ENCODE peak calls at places on chromosomes 2 and 18, in eight cellular contexts. One of them, this sample, is unnamed.

GRCh38 chr2:45173513-45173912 is 164.3 kb upstream of the SIX2 start:
- DNase-seq in fibroblast of the conjunctiva: peak
- DNase-seq in glomerular endothelial cell: peak
- DNase-seq in COR-L47: no peak
- DNase-seq in HTR-8/SVneo: peak
- DNase-seq in SK-N-DZ: no peak
- DNase-seq in NCI-H1436: no peak
- DNase-seq in endothelial cell: no peak
- DNase-seq in this sample: no peak

GRCh38 chr2:199818001-199818400 is 33.0 kb downstream of the FTCDNL1 start:
- DNase-seq in NCI-H1436: no peak
- DNase-seq in SK-N-DZ: no peak
- DNase-seq in endothelial cell: no peak
- DNase-seq in fibroblast of the conjunctiva: no peak
- DNase-seq in COR-L47: peak
- DNase-seq in HTR-8/SVneo: no peak
- DNase-seq in glomerular endothelial cell: no peak
- DNase-seq in this sample: no peak

GRCh38 chr2:77831068-77831467 is 308.9 kb upstream of the LRRTM4 start:
- DNase-seq in NCI-H1436: no peak
- DNase-seq in glomerular endothelial cell: no peak
- DNase-seq in HTR-8/SVneo: no peak
- DNase-seq in SK-N-DZ: no peak
- DNase-seq in endothelial cell: no peak
- DNase-seq in fibroblast of the conjunctiva: no peak
- DNase-seq in COR-L47: no peak
- DNase-seq in this sample: no peak

GRCh38 chr2:79189465-79189864 is 29.9 kb upstream of the REG3A start:
- DNase-seq in endothelial cell: no peak
- DNase-seq in fibroblast of the conjunctiva: no peak
- DNase-seq in glomerular endothelial cell: no peak
- DNase-seq in HTR-8/SVneo: no peak
- DNase-seq in NCI-H1436: no peak
- DNase-seq in SK-N-DZ: no peak
- DNase-seq in COR-L47: no peak
- DNase-seq in this sample: no peak

GRCh38 chr2:170235860-170236638 is 58.1 kb downstream of the MYO3B start:
- DNase-seq in endothelial cell: peak
- DNase-seq in NCI-H1436: peak
- DNase-seq in glomerular endothelial cell: peak
- DNase-seq in fibroblast of the conjunctiva: peak
- DNase-seq in HTR-8/SVneo: peak
- DNase-seq in SK-N-DZ: peak
- DNase-seq in COR-L47: peak
- DNase-seq in this sample: no peak

GRCh38 chr2:9950521-9951271 is 797 bp upstream of the GRHL1 start:
- DNase-seq in SK-N-DZ: peak
- DNase-seq in NCI-H1436: peak
- DNase-seq in COR-L47: peak
- DNase-seq in endothelial cell: peak
- DNase-seq in glomerular endothelial cell: no peak
- DNase-seq in HTR-8/SVneo: peak
- DNase-seq in fibroblast of the conjunctiva: no peak
- DNase-seq in this sample: peak

GRCh38 chr2:135494503-135494902 is 36.5 kb downstream of the ZRANB3 start:
- DNase-seq in SK-N-DZ: no peak
- DNase-seq in fibroblast of the conjunctiva: peak
- DNase-seq in COR-L47: no peak
- DNase-seq in endothelial cell: no peak
- DNase-seq in glomerular endothelial cell: no peak
- DNase-seq in NCI-H1436: no peak
- DNase-seq in HTR-8/SVneo: no peak
- DNase-seq in this sample: no peak

GRCh38 chr2:63792523-63792922 is 49.2 kb upstream of the UGP2 start:
- DNase-seq in fibroblast of the conjunctiva: peak
- DNase-seq in COR-L47: no peak
- DNase-seq in endothelial cell: no peak
- DNase-seq in HTR-8/SVneo: peak
- DNase-seq in NCI-H1436: no peak
- DNase-seq in SK-N-DZ: no peak
- DNase-seq in glomerular endothelial cell: no peak
- DNase-seq in this sample: no peak

GRCh38 chr2:231425811-231426703 is 30.5 kb downstream of the B3GNT7 start:
- DNase-seq in glomerular endothelial cell: no peak
- DNase-seq in COR-L47: no peak
- DNase-seq in SK-N-DZ: no peak
- DNase-seq in endothelial cell: no peak
- DNase-seq in NCI-H1436: no peak
- DNase-seq in fibroblast of the conjunctiva: no peak
- DNase-seq in HTR-8/SVneo: no peak
- DNase-seq in this sample: no peak

GRCh38 chr2:85503168-85503610 is 35.8 kb upstream of the MAT2A start:
- DNase-seq in fibroblast of the conjunctiva: no peak
- DNase-seq in endothelial cell: no peak
- DNase-seq in glomerular endothelial cell: no peak
- DNase-seq in SK-N-DZ: no peak
- DNase-seq in COR-L47: no peak
- DNase-seq in NCI-H1436: no peak
- DNase-seq in HTR-8/SVneo: no peak
- DNase-seq in this sample: no peak

GRCh38 chr2:70069049-70069448 is 18.2 kb upstream of the PCBP1 start:
- DNase-seq in COR-L47: no peak
- DNase-seq in endothelial cell: no peak
- DNase-seq in NCI-H1436: no peak
- DNase-seq in HTR-8/SVneo: no peak
- DNase-seq in fibroblast of the conjunctiva: no peak
- DNase-seq in SK-N-DZ: no peak
- DNase-seq in glomerular endothelial cell: no peak
- DNase-seq in this sample: no peak

GRCh38 chr2:172693037-172693436 is 42.6 kb upstream of the RAPGEF4 start:
- DNase-seq in COR-L47: peak
- DNase-seq in endothelial cell: no peak
- DNase-seq in HTR-8/SVneo: peak
- DNase-seq in fibroblast of the conjunctiva: peak
- DNase-seq in SK-N-DZ: no peak
- DNase-seq in NCI-H1436: no peak
- DNase-seq in glomerular endothelial cell: peak
- DNase-seq in this sample: peak

GRCh38 chr18:26480897-26481795 is 67.2 kb downstream of the KCTD1 start:
- DNase-seq in endothelial cell: no peak
- DNase-seq in fibroblast of the conjunctiva: peak
- DNase-seq in NCI-H1436: no peak
- DNase-seq in COR-L47: no peak
- DNase-seq in SK-N-DZ: no peak
- DNase-seq in glomerular endothelial cell: peak
- DNase-seq in HTR-8/SVneo: peak
- DNase-seq in this sample: no peak

GRCh38 chr2:168603439-168603961 is 147.4 kb downstream of the CERS6 start:
- DNase-seq in COR-L47: no peak
- DNase-seq in SK-N-DZ: no peak
- DNase-seq in fibroblast of the conjunctiva: peak
- DNase-seq in NCI-H1436: no peak
- DNase-seq in endothelial cell: no peak
- DNase-seq in glomerular endothelial cell: no peak
- DNase-seq in HTR-8/SVneo: no peak
- DNase-seq in this sample: no peak

GRCh38 chr18:45059695-45060094 is 379.0 kb downstream of the SETBP1 start:
- DNase-seq in HTR-8/SVneo: no peak
- DNase-seq in SK-N-DZ: no peak
- DNase-seq in NCI-H1436: no peak
- DNase-seq in glomerular endothelial cell: no peak
- DNase-seq in COR-L47: no peak
- DNase-seq in endothelial cell: no peak
- DNase-seq in fibroblast of the conjunctiva: peak
- DNase-seq in this sample: no peak

GRCh38 chr2:132776271-132776670 is 106.3 kb upstream of the LYPD1 start:
- DNase-seq in HTR-8/SVneo: no peak
- DNase-seq in endothelial cell: no peak
- DNase-seq in glomerular endothelial cell: no peak
- DNase-seq in SK-N-DZ: no peak
- DNase-seq in fibroblast of the conjunctiva: no peak
- DNase-seq in NCI-H1436: peak
- DNase-seq in COR-L47: no peak
- DNase-seq in this sample: no peak

GRCh38 chr2:100902833-100903405 is 83.0 kb downstream of the NPAS2 start:
- DNase-seq in HTR-8/SVneo: peak
- DNase-seq in SK-N-DZ: no peak
- DNase-seq in glomerular endothelial cell: peak
- DNase-seq in fibroblast of the conjunctiva: peak
- DNase-seq in NCI-H1436: no peak
- DNase-seq in COR-L47: no peak
- DNase-seq in endothelial cell: no peak
- DNase-seq in this sample: no peak

GRCh38 chr2:207617011-207617671 is 8.1 kb downstream of the METTL21A start:
- DNase-seq in NCI-H1436: no peak
- DNase-seq in HTR-8/SVneo: peak
- DNase-seq in COR-L47: no peak
- DNase-seq in fibroblast of the conjunctiva: peak
- DNase-seq in endothelial cell: no peak
- DNase-seq in glomerular endothelial cell: peak
- DNase-seq in SK-N-DZ: no peak
- DNase-seq in this sample: no peak

This sample was measured in heart left ventricle.